ENCODE peak calls at places on chromosomes 13 and 19, in ten cellular contexts. H is IMR-90, E is A673, V is BE2C, K is foreskin keratinocyte, Y is thoracic aorta, O is pancreas, C is Caco-2, Z is ascending aorta, S is lung. R is an unnamed sample.
A peak's percentile ranks its signal among the peaks of the same experiment; 100 is the strongest.

GRCh38 chr19:51003316-51003715 is 1.9 kb upstream of the KLK8 start:
- DNase-seq in Z (no peak), Y (no peak), V (no peak), E (no peak), C (no peak), O (no peak), S (no peak), K (no peak), H (no peak), R (no peak)

GRCh38 chr19:39846678-39847486 is 703 bp upstream of the FBL start:
- DNase-seq in K (no peak), O (no peak), E (no peak), S (no peak), Z (no peak), H (no peak), C (peak; percentile 68), V (no peak), Y (no peak), R (no peak)

GRCh38 chr19:11505032-11505503 is 571 bp downstream of the ZNF653 start:
- DNase-seq in O (peak; percentile 97), H (peak; percentile 91), Y (peak; percentile 85), C (peak; percentile 97), E (peak; percentile 96), Z (peak; percentile 98), V (peak; percentile 98), K (peak; percentile 75), S (peak; percentile 97), R (peak; percentile 87)

GRCh38 chr13:31538067-31539042 is 201.0 kb upstream of the RXFP2 start:
- DNase-seq in O (no peak), C (no peak), V (peak; percentile 31), K (peak; percentile 7), Z (no peak), S (no peak), H (peak; percentile 45), E (peak; percentile 35), Y (no peak), R (peak; percentile 44)

GRCh38 chr13:79492313-79492798 is 11.4 kb downstream of the NDFIP2 start:
- DNase-seq in Z (no peak), Y (no peak), E (no peak), S (no peak), O (no peak), K (peak; percentile 62), H (peak; percentile 13), V (no peak), C (no peak), R (peak; percentile 62)

GRCh38 chr19:15195381-15195964 is 5.3 kb downstream of the NOTCH3 start:
- DNase-seq in S (peak; percentile 74), V (peak; percentile 64), O (peak; percentile 83), K (peak; percentile 40), E (peak; percentile 66), Y (peak; percentile 59), C (peak; percentile 77), H (peak; percentile 61), Z (peak; percentile 93), R (peak; percentile 84)

GRCh38 chr19:522726-523125 is 8.8 kb upstream of the CDC34 start:
- DNase-seq in E (no peak), Z (no peak), C (no peak), S (no peak), Y (no peak), K (no peak), V (no peak), O (no peak), H (no peak), R (no peak)

GRCh38 chr13:51638497-51638871 is 54.2 kb downstream of the WDFY2 start:
- DNase-seq in K (no peak), E (peak; percentile 80), H (no peak), S (no peak), O (no peak), V (no peak), C (no peak), Z (no peak), Y (no peak), R (no peak)

GRCh38 chr19:19201697-19202630 is 1.2 kb downstream of the NR2C2AP start:
- DNase-seq in E (no peak), C (no peak), Z (no peak), Y (no peak), H (no peak), V (no peak), K (no peak), S (no peak), O (no peak), R (no peak)

GRCh38 chr19:2663920-2664571 is 38.4 kb downstream of the GNG7 start:
- DNase-seq in H (no peak), O (no peak), S (no peak), Z (no peak), V (no peak), K (no peak), C (no peak), Y (no peak), E (no peak), R (no peak)

GRCh38 chr19:2666344-2666994 is 36.0 kb downstream of the GNG7 start:
- DNase-seq in S (no peak), O (no peak), H (no peak), Y (no peak), V (no peak), Z (no peak), E (no peak), C (no peak), K (no peak), R (no peak)

GRCh38 chr19:2665103-2665502 is 37.4 kb downstream of the GNG7 start:
- DNase-seq in H (no peak), S (no peak), O (no peak), K (no peak), Y (no peak), C (no peak), V (no peak), E (no peak), Z (no peak), R (no peak)

GRCh38 chr19:2659856-2660432 is 42.5 kb downstream of the GNG7 start:
- DNase-seq in H (no peak), Z (no peak), Y (no peak), C (no peak), S (no peak), K (no peak), O (no peak), E (no peak), V (no peak), R (no peak)

GRCh38 chr19:2661615-2662014 is 40.9 kb downstream of the GNG7 start:
- DNase-seq in K (no peak), H (no peak), S (no peak), E (peak; percentile 41), O (no peak), C (peak; percentile 62), Z (no peak), Y (no peak), V (peak; percentile 41), R (no peak)
- TF ChIP-seq CTCF in K (peak; percentile 41), H (peak; percentile 9), S (no peak), E (peak; percentile 37), O (no peak), C (peak; percentile 82), Z (no peak), Y (no peak), V (peak; percentile 43), R (peak; percentile 3)

DNA sequence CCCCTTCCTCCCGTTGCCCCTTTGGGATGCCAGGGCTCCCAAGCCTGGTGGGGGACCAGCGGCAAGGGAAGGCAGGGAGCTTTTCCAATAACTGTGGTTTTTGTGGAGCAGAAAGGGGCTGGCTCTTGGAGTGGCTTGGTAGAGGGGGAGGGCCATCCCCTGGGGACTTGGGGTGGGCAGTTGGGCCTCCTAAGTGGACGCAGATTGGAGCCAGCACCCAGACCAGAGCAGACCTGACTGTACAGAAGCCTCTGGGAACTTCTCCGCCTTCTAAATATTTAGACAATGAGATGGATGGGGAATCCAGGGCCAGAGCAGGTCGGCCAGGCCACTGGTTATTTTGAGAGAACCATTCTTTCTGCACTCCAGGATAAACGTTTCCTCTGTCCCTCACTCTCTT is 4.2 kb downstream of the PTGIR start:
- DNase-seq in O (no peak), K (no peak), V (no peak), Z (peak; percentile 88), E (no peak), C (no peak), Y (no peak), H (peak; percentile 85), S (no peak), R (no peak)
- H3K27me3 ChIP-seq in O (no peaks in the 10 kb centered on the region), K (peaks cover 25% of the 10 kb centered on the region), V (no peaks in the 10 kb centered on the region), Z (no peaks in the 10 kb centered on the region), E (no peaks in the 10 kb centered on the region), C (no peaks in the 10 kb centered on the region), Y (no peaks in the 10 kb centered on the region), H (no peaks in the 10 kb centered on the region), S (no peaks in the 10 kb centered on the region), R (peaks cover 5% of the 10 kb centered on the region)

GRCh38 chr19:7483720-7484201 is 5.1 kb downstream of the PEX11G start:
- DNase-seq in S (no peak), C (no peak), E (peak; percentile 34), V (peak; percentile 63), K (no peak), O (no peak), Y (no peak), H (no peak), Z (no peak), R (no peak)

GRCh38 chr19:7486923-7487322 is 1.9 kb downstream of the PEX11G start:
- DNase-seq in O (no peak), E (no peak), S (no peak), Z (no peak), K (no peak), H (no peak), V (no peak), C (no peak), Y (no peak), R (no peak)

GRCh38 chr19:7489609-7490044 is 792 bp upstream of the PEX11G start:
- DNase-seq in Z (no peak), V (no peak), O (no peak), K (no peak), C (peak; percentile 78), S (no peak), Y (no peak), E (no peak), H (no peak), R (no peak)

GRCh38 chr19:7492142-7493055 is 3.6 kb upstream of the PEX11G start:
- DNase-seq in Y (no peak), H (no peak), Z (no peak), O (no peak), V (no peak), S (peak; percentile 41), K (no peak), C (no peak), E (no peak), R (peak; percentile 85)

DNA sequence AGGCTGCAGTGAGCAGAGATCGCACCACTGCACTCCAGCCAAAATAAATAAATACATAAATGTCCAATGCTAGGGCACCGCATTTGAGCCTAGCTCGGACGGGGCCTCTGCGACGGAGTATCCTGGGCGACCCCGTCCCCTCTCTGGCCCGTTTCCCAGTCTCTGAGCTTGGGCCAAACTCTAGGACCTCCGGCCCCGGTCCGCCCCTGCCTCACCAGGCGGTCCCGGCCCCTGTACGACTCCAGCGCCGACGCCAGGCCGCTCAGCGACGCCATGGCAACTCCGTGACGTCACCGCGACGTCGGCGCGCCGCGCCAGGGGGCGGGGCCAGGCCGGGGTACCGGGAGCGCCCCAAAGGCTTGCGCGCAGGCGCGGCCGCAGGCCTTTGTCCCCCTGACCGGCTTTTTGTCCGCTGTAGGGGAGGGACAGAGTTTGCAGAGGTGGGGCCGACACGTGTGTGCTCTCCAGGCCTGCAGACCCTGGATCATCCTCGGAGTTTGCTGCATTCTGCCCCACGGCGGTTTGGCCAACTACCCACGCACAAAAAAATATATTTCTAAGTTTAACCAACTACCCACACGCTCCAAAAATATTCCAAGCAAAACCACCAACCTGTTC is at the start of gene PEX11G:
- DNase-seq in E (peak; percentile 90), Y (peak; percentile 45), K (no peak), S (peak; percentile 94), V (peak; percentile 91), H (peak; percentile 81), O (peak; percentile 97), Z (peak; percentile 93), C (peak; percentile 93), R (peak; percentile 66)
- TF ChIP-seq CTCF in E (no peak), Y (no peak), K (peak; percentile 17), S (no peak), V (no peak), H (no peak), O (no peak), Z (no peak), C (no peak), R (no peak)

GRCh38 chr13:112562786-112563383 is 25.1 kb downstream of the TUBGCP3 start:
- DNase-seq in C (no peak), S (no peak), V (no peak), Y (no peak), Z (no peak), H (no peak), O (no peak), E (no peak), K (no peak), R (no peak)
- H3K27me3 ChIP-seq in C (no peaks in the 10 kb centered on the region), S (no peaks in the 10 kb centered on the region), V (no peaks in the 10 kb centered on the region), Y (no peaks in the 10 kb centered on the region), Z (no peaks in the 10 kb centered on the region), H (no peaks in the 10 kb centered on the region), O (no peaks in the 10 kb centered on the region), E (no peaks in the 10 kb centered on the region), K (no peaks in the 10 kb centered on the region), R (no peaks in the 10 kb centered on the region)

R was measured in bronchial epithelial cell.